ENCODE peak calls at places on chromosomes 6 and 20, in six cellular contexts. O, J, W, D, F and X are unnamed samples.

GRCh38 chr20:36856691-36857635 is 19.0 kb upstream of the TLDC2 start:
- DNase-seq in O (no peak), D (peak; percentile 32), F (peak; percentile 56), J (no peak), W (peak; percentile 68), X (no peak)

GRCh38 chr6:38493929-38494547 is 145.7 kb downstream of the BTBD9 start:
- DNase-seq in W (peak; percentile 86), J (peak; percentile 34), O (peak; percentile 72), F (peak; percentile 72), D (peak; percentile 90), X (peak; percentile 78)

GRCh38 chr6:37496951-37497885 is 2.5 kb downstream of the CCDC167 start:
- DNase-seq in W (no peak), D (no peak), F (no peak), O (no peak), J (no peak), X (no peak)

GRCh38 chr20:17870063-17870740 is 98.4 kb downstream of the SNX5 start:
- DNase-seq in W (peak; percentile 64), D (no peak), F (peak; percentile 63), J (peak; percentile 41), O (no peak), X (no peak)

GRCh38 chr20:59938696-59939051 is 1.4 kb downstream of the PPP1R3D start:
- DNase-seq in F (peak; percentile 47), O (no peak), D (peak; percentile 73), W (peak; percentile 51), J (peak; percentile 28), X (no peak)

GRCh38 chr6:20038805-20039204 is 173.5 kb downstream of the MBOAT1 start:
- DNase-seq in J (no peak), O (no peak), W (peak; percentile 2), F (peak; percentile 24), D (no peak), X (no peak)

GRCh38 chr20:36917943-36918342 is 33.6 kb downstream of the SAMHD1 start:
- DNase-seq in F (no peak), W (peak; percentile 36), J (no peak), D (peak; percentile 13), O (no peak), X (no peak)

GRCh38 chr6:52392944-52393343 is 27.2 kb upstream of the EFHC1 start:
- DNase-seq in D (peak; percentile 50), F (peak; percentile 70), O (no peak), W (peak; percentile 74), J (no peak), X (no peak)

GRCh38 chr6:39339111-39339510 is 16.6 kb upstream of the KCNK16 start:
- DNase-seq in W (no peak), D (no peak), J (no peak), F (no peak), O (no peak), X (no peak)

GRCh38 chr20:10758446-10758845 is 84.6 kb upstream of the JAG1 start:
- DNase-seq in W (no peak), D (peak; percentile 97), J (no peak), O (no peak), F (no peak), X (no peak)

GRCh38 chr20:59662161-59662560 is 57.8 kb downstream of the PHACTR3 start:
- DNase-seq in D (no peak), O (no peak), W (no peak), F (no peak), J (no peak), X (peak; percentile 36)

GRCh38 chr6:56550307-56550706 is 92.4 kb downstream of the DST start:
- DNase-seq in J (no peak), F (no peak), W (no peak), O (no peak), D (no peak), X (no peak)

GRCh38 chr6:112085666-112086065 is 1.6 kb downstream of the TUBE1 start:
- DNase-seq in J (no peak), O (no peak), F (no peak), W (no peak), D (no peak), X (no peak)

GRCh38 chr6:44730771-44731391 is 343.4 kb downstream of the CDC5L start:
- DNase-seq in D (peak; percentile 87), F (peak; percentile 39), O (no peak), J (no peak), W (peak; percentile 63), X (no peak)

GRCh38 chr20:6075428-6076219 is 21.8 kb upstream of the LRRN4 start:
- DNase-seq in F (peak; percentile 62), J (peak; percentile 39), O (no peak), W (no peak), D (no peak), X (no peak)

GRCh38 chr20:8094845-8095244 is 37.2 kb upstream of the PLCB1 start:
- DNase-seq in O (no peak), J (no peak), D (peak; percentile 70), W (peak; percentile 90), F (peak; percentile 81), X (no peak)

GRCh38 chr6:44020148-44020547 is 107.1 kb downstream of the MRPL14 start:
- DNase-seq in D (no peak), J (no peak), W (no peak), O (no peak), F (no peak), X (no peak)

GRCh38 chr6:42901538-42901957 is 14.3 kb upstream of the PTCRA start:
- DNase-seq in D (peak; percentile 96), O (peak; percentile 66), J (peak; percentile 69), W (peak; percentile 88), F (peak; percentile 78), X (no peak)

GRCh38 chr20:49699200-49699992 is 14.3 kb downstream of the B4GALT5 start:
- DNase-seq in O (no peak), W (peak; percentile 75), D (peak; percentile 88), F (no peak), J (no peak), X (no peak)

GRCh38 chr6:164911873-164912580 is 397.4 kb downstream of the C6orf118 start:
- DNase-seq in J (no peak), D (no peak), F (peak; percentile 6), W (no peak), O (no peak), X (no peak)
- TF ChIP-seq CTCF in J (no peak), D (no peak), F (no peak), W (no peak), O (no peak), X (no peak)

GRCh38 chr6:151014404-151015150 is 149.1 kb downstream of the MTHFD1L start:
- DNase-seq in W (peak; percentile 82), J (peak; percentile 61), O (peak; percentile 57), D (peak; percentile 79), F (peak; percentile 49), X (peak; percentile 75)
- TF ChIP-seq CTCF in W (peak; percentile 95), J (peak; percentile 100), O (peak; percentile 99), D (peak; percentile 91), F (peak; percentile 92), X (peak; percentile 99)

GRCh38 chr6:63816979-63817436 is 181.4 kb downstream of the PHF3 start:
- DNase-seq in D (peak; percentile 21), W (peak; percentile 50), F (no peak), J (no peak), O (no peak), X (no peak)
- TF ChIP-seq CTCF in D (peak; percentile 45), W (no peak), F (peak; percentile 44), J (no peak), O (no peak), X (no peak)

GRCh38 chr20:1391640-1392442 is 1.0 kb downstream of the FKBP1A start:
- DNase-seq in O (no peak), W (peak; percentile 58), F (no peak), D (peak; percentile 63), J (no peak), X (no peak)

GRCh38 chr20:1390552-1391403 is 2.1 kb downstream of the FKBP1A start:
- DNase-seq in O (no peak), J (no peak), D (no peak), W (no peak), F (no peak), X (no peak)

GRCh38 chr20:1393507-1393882 is 641 bp upstream of the FKBP1A start:
- DNase-seq in D (no peak), W (no peak), O (no peak), J (no peak), F (no peak), X (no peak)

GRCh38 chr20:1392443-1392692 is 486 bp downstream of the FKBP1A start:
- DNase-seq in J (no peak), F (no peak), W (no peak), D (no peak), O (no peak), X (no peak)

DNA sequence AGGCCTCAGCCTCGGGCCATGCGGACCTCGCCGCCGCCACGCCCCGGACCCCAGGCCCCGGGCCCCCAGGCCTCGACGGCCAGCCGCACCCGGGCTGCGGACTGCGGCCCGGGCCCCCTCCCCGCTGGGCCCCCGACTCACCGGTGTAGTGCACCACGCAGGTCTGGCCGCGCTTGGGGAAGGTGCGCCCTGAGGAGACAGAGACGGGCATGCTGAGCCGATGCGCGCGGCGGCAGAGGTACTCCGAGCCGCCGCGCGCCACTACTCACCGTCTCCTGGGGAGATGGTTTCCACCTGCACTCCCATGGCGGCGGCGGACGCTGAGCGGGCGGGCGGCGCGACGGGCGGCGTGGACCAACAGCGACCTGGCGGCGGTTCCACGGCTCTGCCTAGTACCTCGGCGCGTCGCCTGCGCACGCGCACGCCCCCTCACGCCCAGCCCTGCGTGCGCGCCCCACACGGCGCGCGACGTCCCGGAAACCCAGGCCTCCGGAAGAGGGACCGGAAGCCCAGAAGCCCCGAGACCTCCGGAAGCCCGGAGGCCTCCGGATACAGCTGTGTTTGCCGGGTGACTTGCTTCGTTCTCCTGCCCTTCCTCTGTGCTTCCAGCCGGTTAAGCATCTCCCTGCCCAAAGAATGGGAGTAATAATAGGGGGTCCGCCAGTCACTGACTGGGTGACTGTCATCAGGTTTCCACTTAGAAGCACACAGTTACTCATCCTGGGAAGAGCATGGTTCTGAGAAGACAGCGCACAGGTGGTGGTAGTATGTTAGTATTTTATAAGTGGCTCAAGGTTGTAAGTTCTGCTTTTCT is at the start of gene FKBP1A:
- DNase-seq in O (peak; percentile 74), D (peak; percentile 99), W (peak; percentile 98), F (peak; percentile 88), J (peak; percentile 94), X (peak; percentile 87)
- TF ChIP-seq CTCF in O (peak; percentile 20), D (no peak), W (no peak), F (no peak), J (peak; percentile 40), X (peak; percentile 45)

DNA sequence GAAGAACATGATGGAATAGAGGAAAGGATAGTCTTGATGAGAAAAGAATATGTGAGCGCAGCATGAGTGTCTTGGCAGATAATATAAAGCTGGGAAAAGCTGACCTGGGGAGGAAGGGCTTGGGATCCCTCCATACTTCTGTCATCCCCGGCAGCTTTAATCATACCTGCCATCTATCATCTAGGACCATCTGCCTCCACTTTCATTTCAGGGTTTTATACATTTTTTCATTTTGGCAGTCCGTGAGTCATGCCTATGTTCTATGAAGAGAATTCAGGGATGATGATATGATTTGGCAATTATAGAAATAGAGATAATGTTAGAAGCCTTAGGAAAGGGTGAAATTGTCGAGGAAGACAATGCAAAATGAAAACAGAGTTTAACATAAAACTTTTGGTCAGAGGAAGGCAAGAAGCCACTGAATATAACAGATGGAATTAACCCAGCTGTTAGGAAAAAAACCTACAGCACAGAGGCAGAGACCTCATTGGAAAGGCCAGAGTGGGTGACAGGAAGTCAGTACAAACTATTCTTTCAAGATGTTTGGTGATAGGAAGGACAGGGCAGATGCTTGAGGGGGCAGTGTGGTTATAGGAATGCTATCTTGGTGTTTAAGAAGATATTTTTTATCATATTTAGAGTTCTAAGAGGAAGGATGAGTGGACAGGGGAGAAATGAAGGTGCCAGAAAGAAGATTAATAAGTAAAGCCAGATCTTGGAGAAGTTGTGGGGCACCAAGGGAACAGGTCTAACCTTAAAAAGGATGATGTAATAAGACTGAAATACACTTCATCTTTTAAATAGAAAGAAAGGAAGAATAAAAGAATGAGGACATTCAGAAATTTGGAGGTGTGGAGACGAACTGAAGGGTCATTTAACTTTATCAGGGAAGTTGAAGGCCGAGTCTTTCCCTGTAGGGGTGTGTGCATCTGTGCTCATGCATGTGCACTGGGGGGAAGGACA is 37.8 kb downstream of the MARCKS start:
- DNase-seq in W (peak; percentile 19), F (peak; percentile 44), D (no peak), J (no peak), O (no peak), X (no peak)
- TF ChIP-seq CTCF in W (no peak), F (no peak), D (no peak), J (no peak), O (no peak), X (no peak)